ENCODE peak calls at places on chromosomes 1 and 21, in six cellular contexts. M is tibial artery, B is psoas muscle, C is fibroblast of mammary gland, T is AG09309, G is stomach. K is an unnamed sample.

GRCh38 chr1:27614625-27615344 is 10.8 kb upstream of the AHDC1 start:
- DNase-seq in C (no peak), T (no peak), B (no peak), G (no peak), M (no peak), K (no peak)

GRCh38 chr1:30081379-30082102 is 641.8 kb downstream of the MATN1 start:
- DNase-seq in B (no peak), M (no peak), C (no peak), T (no peak), G (no peak), K (no peak)

GRCh38 chr1:202192770-202193613 is 607 bp upstream of the LGR6 start:
- DNase-seq in C (peak; percentile 44), T (no peak), G (peak; percentile 62), B (peak; percentile 80), M (peak; percentile 41), K (no peak)

GRCh38 chr21:28781602-28782274 is 210.9 kb downstream of the LTN1 start:
- DNase-seq in B (no peak), M (no peak), C (peak; percentile 65), G (no peak), T (no peak), K (no peak)

GRCh38 chr1:44227211-44227610 is 13.9 kb downstream of the DMAP1 start:
- DNase-seq in M (no peak), G (no peak), T (no peak), C (no peak), B (no peak), K (no peak)

GRCh38 chr1:41673355-41673754 is 188.9 kb upstream of the EDN2 start:
- DNase-seq in B (no peak), T (peak; percentile 16), M (no peak), C (peak; percentile 70), G (no peak), K (no peak)

GRCh38 chr1:195663549-195664280 is 944.5 kb downstream of the KCNT2 start:
- DNase-seq in B (no peak), G (no peak), C (peak; percentile 85), T (peak; percentile 52), M (no peak), K (peak; percentile 71)

GRCh38 chr1:153542956-153543737 is 2.4 kb upstream of the S100A5 start:
- DNase-seq in M (peak; percentile 13), C (peak; percentile 54), T (no peak), B (no peak), G (no peak), K (no peak)

GRCh38 chr1:223479261-223479660 is 86.0 kb downstream of the CCDC185 start:
- DNase-seq in T (no peak), B (no peak), C (no peak), G (no peak), M (no peak), K (no peak)

GRCh38 chr21:22941779-22942178 is 1943.6 kb downstream of the NCAM2 start:
- DNase-seq in M (no peak), C (no peak), G (no peak), T (no peak), B (no peak), K (no peak)

GRCh38 chr21:41207401-41208388 is 39.7 kb downstream of the BACE2 start:
- DNase-seq in C (peak; percentile 89), G (peak; percentile 71), T (peak; percentile 34), B (peak; percentile 70), M (peak; percentile 80), K (no peak)

GRCh38 chr1:174949645-174950044 is 50.1 kb upstream of the CACYBP start:
- DNase-seq in G (no peak), C (no peak), B (no peak), T (no peak), M (no peak), K (no peak)

GRCh38 chr1:160646711-160647328 is at the start of gene SLAMF1:
- DNase-seq in M (no peak), T (no peak), B (no peak), G (no peak), C (peak; percentile 31), K (no peak)

GRCh38 chr21:18467715-18468114 is 64.1 kb upstream of the TMPRSS15 start:
- DNase-seq in T (no peak), B (no peak), M (no peak), C (no peak), G (no peak), K (no peak)

GRCh38 chr1:19232526-19232851 is 18.8 kb downstream of the EMC1 start:
- DNase-seq in G (no peak), M (no peak), C (peak; percentile 33), B (no peak), T (no peak), K (no peak)

GRCh38 chr1:201982082-201982922 is at the start of gene RNPEP:
- DNase-seq in B (peak; percentile 84), C (peak; percentile 48), M (peak; percentile 72), T (no peak), G (peak; percentile 81), K (no peak)

GRCh38 chr1:157168015-157168414 is 29.8 kb upstream of the ETV3 start:
- DNase-seq in C (no peak), B (no peak), G (no peak), T (no peak), M (no peak), K (no peak)

GRCh38 chr1:13826591-13826990 is 126.6 kb downstream of the PRDM2 start:
- DNase-seq in T (no peak), B (no peak), C (no peak), G (no peak), M (no peak), K (no peak)

GRCh38 chr1:113409363-113409762 is 19.0 kb downstream of the MAGI3 start:
- DNase-seq in G (no peak), T (no peak), C (no peak), B (no peak), M (no peak), K (no peak)

GRCh38 chr1:195768936-195769335 is 839.3 kb downstream of the KCNT2 start:
- DNase-seq in B (no peak), M (no peak), G (no peak), T (no peak), C (no peak), K (no peak)

GRCh38 chr1:246113555-246114095 is 393.5 kb downstream of the SMYD3 start:
- DNase-seq in C (no peak), B (no peak), T (no peak), M (no peak), G (no peak), K (no peak)

GRCh38 chr1:1331068-1331965 is at the start of gene TAS1R3:
- DNase-seq in G (peak; percentile 47), C (no peak), B (no peak), M (no peak), T (no peak), K (no peak)

GRCh38 chr1:108831225-108831624 is 25.7 kb downstream of the AKNAD1 start:
- DNase-seq in M (no peak), B (no peak), T (no peak), G (no peak), C (peak; percentile 92), K (peak; percentile 80)

GRCh38 chr1:179930867-179931266 is 23.7 kb upstream of the CEP350 start:
- DNase-seq in M (no peak), G (no peak), C (no peak), T (no peak), B (no peak), K (no peak)

GRCh38 chr1:78003070-78003751 is 1.5 kb upstream of the DNAJB4 start:
- DNase-seq in M (no peak), C (no peak), B (no peak), G (no peak), T (no peak), K (no peak)
- H3K4me3 ChIP-seq in M (peak overlapping the region; percentile 1), C (peak overlapping the region; percentile 82), B (peak overlapping the region; percentile 69), G (no peak overlapping the region), T (no peak overlapping the region), K (no peak overlapping the region)

GRCh38 chr1:96080925-96081324 is 640.7 kb upstream of the PTBP2 start:
- DNase-seq in T (no peak), B (no peak), G (no peak), C (peak; percentile 30), M (no peak), K (no peak)
- TF ChIP-seq CTCF in T (no peak), B (no peak), G (no peak), C (peak; percentile 30), M (no peak), K (peak; percentile 18)

GRCh38 chr1:110672753-110673108 is 2.0 kb downstream of the KCNA3 start:
- DNase-seq in C (no peak), T (no peak), G (no peak), M (no peak), B (no peak), K (no peak)
- H3K4me3 ChIP-seq in C (no peak overlapping the region), T (no peak overlapping the region), G (peak overlapping the region; percentile 51), M (no peak overlapping the region), B (no peak overlapping the region), K (no peak overlapping the region)

DNA sequence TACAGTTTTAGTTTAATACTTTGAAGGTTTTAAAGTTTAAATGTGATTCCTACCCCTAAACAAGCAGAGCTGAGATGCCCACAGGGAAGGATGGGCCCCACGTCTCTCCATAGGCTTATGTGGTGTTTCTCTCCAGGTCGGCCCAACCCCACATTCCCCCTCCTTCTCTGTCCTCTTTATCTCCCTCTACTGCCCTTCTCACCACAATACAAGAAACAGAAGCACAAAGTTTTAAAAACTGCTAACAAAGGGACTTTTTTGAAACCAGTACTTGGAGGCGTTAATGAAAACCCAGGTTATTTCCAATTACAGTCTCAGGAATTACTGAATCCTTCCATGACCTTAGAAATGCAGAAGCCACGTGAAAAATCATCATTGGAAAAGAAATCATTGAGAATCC is 324.0 kb downstream of the NTNG1 start:
- DNase-seq in C (no peak), G (no peak), T (no peak), M (no peak), B (no peak), K (no peak)
- TF ChIP-seq CTCF in C (no peak), G (no peak), T (no peak), M (no peak), B (no peak), K (no peak)

GRCh38 chr1:68165665-68166064 is 66.7 kb downstream of the WLS start:
- DNase-seq in T (no peak), B (no peak), M (no peak), C (no peak), G (no peak), K (no peak)
- H3K4me3 ChIP-seq in T (no peak overlapping the region), B (no peak overlapping the region), M (no peak overlapping the region), C (no peak overlapping the region), G (no peak overlapping the region), K (no peak overlapping the region)

DNA sequence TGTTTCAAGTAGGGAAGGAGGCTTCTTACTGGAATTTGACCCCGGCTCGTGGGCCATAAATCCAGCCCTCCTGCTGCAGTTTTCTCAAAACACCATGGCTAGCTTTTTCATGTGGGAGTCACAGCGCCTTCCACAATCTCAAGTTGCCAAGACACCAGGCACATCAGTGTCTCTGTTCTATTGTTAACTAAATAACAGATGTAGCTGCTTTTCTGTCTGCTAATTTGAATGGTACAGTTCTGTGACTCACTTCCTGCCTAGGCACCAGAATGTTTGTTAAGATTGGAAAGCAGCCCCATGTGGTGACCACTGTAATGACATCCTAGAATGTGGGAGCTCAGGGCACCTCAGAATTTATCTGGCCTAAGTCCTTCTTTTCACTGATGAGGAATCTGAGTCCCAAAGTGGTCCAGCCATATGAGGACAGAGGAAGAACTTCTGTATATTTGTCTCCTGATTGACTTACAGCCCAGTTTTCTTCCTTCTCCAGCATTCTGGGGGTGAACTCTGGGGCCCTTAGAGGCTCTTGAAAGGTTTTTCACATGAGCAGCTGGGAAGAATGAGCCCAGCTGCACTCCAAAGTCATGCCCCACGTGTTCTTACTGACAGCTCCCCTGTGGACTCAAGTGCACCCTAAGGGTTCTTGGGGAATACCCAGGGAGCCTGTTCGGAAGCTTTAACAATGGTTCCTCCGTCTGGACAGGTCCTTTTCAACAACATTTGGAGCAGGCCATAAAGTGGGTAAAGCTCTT is 27.5 kb downstream of the TRIM45 start:
- DNase-seq in B (no peak), M (no peak), G (no peak), C (peak; percentile 70), T (no peak), K (peak; percentile 84)
- TF ChIP-seq CTCF in B (peak; percentile 39), M (peak; percentile 19), G (no peak), C (peak; percentile 30), T (peak; percentile 40), K (peak; percentile 25)

K was measured in HFF-Myc.